ENCODE peak calls at places on chromosomes 7 and 10, in seven cellular contexts. O is CD4-positive, alpha-beta T cell; D is Caco-2; U is cardiac muscle cell; Q is choroid plexus epithelial cell; G is GM12878; L is A673. A is an unnamed sample.
A peak's percentile ranks its signal among the peaks of the same experiment; 100 is the strongest.

GRCh38 chr10:13078912-13079775 is 20.8 kb upstream of the OPTN start:
- DNase-seq in O (no peak), D (no peak), U (no peak), Q (no peak), G (no peak), L (no peak), A (peak; percentile 17)

GRCh38 chr10:118449521-118449920 is 107.4 kb upstream of the FAM204A start:
- DNase-seq in O (no peak), D (no peak), U (no peak), Q (no peak), G (no peak), L (no peak), A (no peak)

GRCh38 chr10:47030191-47030698 is 119.0 kb downstream of the PTPN20 start:
- DNase-seq in O (no peak), D (peak; percentile 22), U (no peak), Q (no peak), G (no peak), L (no peak), A (no peak)

GRCh38 chr7:87146740-87147386 is 5.4 kb upstream of the DMTF1 start:
- DNase-seq in O (no peak), D (no peak), U (no peak), Q (no peak), G (no peak), L (no peak), A (no peak)

GRCh38 chr10:124746992-124747391 is 2.8 kb upstream of the FAM53B start:
- DNase-seq in O (no peak), D (no peak), U (no peak), Q (no peak), G (no peak), L (no peak), A (no peak)

GRCh38 chr7:119908948-119909347 is 364.0 kb upstream of the KCND2 start:
- DNase-seq in O (no peak), D (no peak), U (no peak), Q (no peak), G (no peak), L (no peak), A (no peak)

GRCh38 chr10:62506371-62506770 is 132.2 kb downstream of the ZNF365 start:
- DNase-seq in O (no peak), D (no peak), U (no peak), Q (no peak), G (no peak), L (no peak), A (no peak)

GRCh38 chr10:110433740-110434139 is 64.0 kb upstream of the DUSP5 start:
- DNase-seq in O (no peak), D (peak; percentile 26), U (no peak), Q (no peak), G (no peak), L (no peak), A (no peak)

GRCh38 chr7:6258440-6259182 is 13.8 kb downstream of the CYTH3 start:
- DNase-seq in O (no peak), D (no peak), U (peak; percentile 93), Q (peak; percentile 97), G (no peak), L (peak; percentile 35), A (no peak)

GRCh38 chr7:25720427-25720826 is 431.6 kb upstream of the NFE2L3 start:
- DNase-seq in O (no peak), D (no peak), U (peak; percentile 23), Q (peak; percentile 47), G (no peak), L (peak; percentile 12), A (no peak)

GRCh38 chr7:22438994-22439393 is 61.0 kb downstream of the STEAP1B start:
- DNase-seq in O (no peak), D (no peak), U (no peak), Q (no peak), G (no peak), L (no peak), A (no peak)

GRCh38 chr7:149832332-149833041 is 5.7 kb upstream of the ZNF862 start:
- DNase-seq in O (no peak), D (no peak), U (no peak), Q (no peak), G (no peak), L (no peak), A (no peak)

GRCh38 chr10:3500408-3500856 is 284.6 kb downstream of the KLF6 start:
- DNase-seq in O (no peak), D (peak; percentile 90), U (peak; percentile 99), Q (peak; percentile 94), G (no peak), L (peak; percentile 17), A (peak; percentile 34)

GRCh38 chr10:92354587-92354986 is 63.6 kb downstream of the MARCHF5 start:
- DNase-seq in O (no peak), D (no peak), U (no peak), Q (no peak), G (no peak), L (no peak), A (no peak)

GRCh38 chr10:124721295-124722052 is 22.7 kb downstream of the FAM53B start:
- DNase-seq in O (no peak), D (no peak), U (peak; percentile 47), Q (peak; percentile 40), G (no peak), L (no peak), A (no peak)

GRCh38 chr7:128946936-128947830 is 9.5 kb downstream of the IRF5 start:
- DNase-seq in O (no peak), D (no peak), U (no peak), Q (no peak), G (no peak), L (no peak), A (no peak)

GRCh38 chr7:40232242-40232929 is 97.6 kb downstream of the SUGCT start:
- DNase-seq in O (no peak), D (no peak), U (peak; percentile 86), Q (peak; percentile 91), G (no peak), L (peak; percentile 70), A (peak; percentile 8)

GRCh38 chr7:40234046-40234445 is 99.2 kb downstream of the SUGCT start:
- DNase-seq in O (no peak), D (no peak), U (no peak), Q (no peak), G (no peak), L (no peak), A (no peak)

GRCh38 chr7:40237731-40238130 is 102.9 kb downstream of the SUGCT start:
- DNase-seq in O (no peak), D (no peak), U (no peak), Q (no peak), G (no peak), L (no peak), A (no peak)

GRCh38 chr7:40231796-40232195 is 97.0 kb downstream of the SUGCT start:
- DNase-seq in O (no peak), D (no peak), U (no peak), Q (peak; percentile 16), G (no peak), L (no peak), A (no peak)

GRCh38 chr7:40234666-40235065 is 99.9 kb downstream of the SUGCT start:
- DNase-seq in O (no peak), D (no peak), U (no peak), Q (no peak), G (no peak), L (no peak), A (no peak)
- TF ChIP-seq CTCF in O (no peak), D (no peak), U (no peak), Q (no peak), G (no peak), L (no peak), A (no peak)

GRCh38 chr10:101012525-101013364 is 13.1 kb downstream of the LZTS2 start:
- DNase-seq in O (peak; percentile 67), D (peak; percentile 84), U (peak; percentile 94), Q (peak; percentile 92), G (peak; percentile 61), L (peak; percentile 95), A (peak; percentile 83)

GRCh38 chr10:101014230-101014884 is 14.7 kb downstream of the LZTS2 start:
- DNase-seq in O (peak; percentile 78), D (peak; percentile 81), U (peak; percentile 68), Q (peak; percentile 74), G (no peak), L (peak; percentile 83), A (peak; percentile 90)

GRCh38 chr10:101010329-101010728 is 10.7 kb downstream of the LZTS2 start:
- DNase-seq in O (no peak), D (no peak), U (no peak), Q (no peak), G (no peak), L (no peak), A (no peak)

GRCh38 chr10:101013365-101013825 is 13.8 kb downstream of the LZTS2 start:
- DNase-seq in O (no peak), D (no peak), U (no peak), Q (no peak), G (no peak), L (no peak), A (no peak)

DNA sequence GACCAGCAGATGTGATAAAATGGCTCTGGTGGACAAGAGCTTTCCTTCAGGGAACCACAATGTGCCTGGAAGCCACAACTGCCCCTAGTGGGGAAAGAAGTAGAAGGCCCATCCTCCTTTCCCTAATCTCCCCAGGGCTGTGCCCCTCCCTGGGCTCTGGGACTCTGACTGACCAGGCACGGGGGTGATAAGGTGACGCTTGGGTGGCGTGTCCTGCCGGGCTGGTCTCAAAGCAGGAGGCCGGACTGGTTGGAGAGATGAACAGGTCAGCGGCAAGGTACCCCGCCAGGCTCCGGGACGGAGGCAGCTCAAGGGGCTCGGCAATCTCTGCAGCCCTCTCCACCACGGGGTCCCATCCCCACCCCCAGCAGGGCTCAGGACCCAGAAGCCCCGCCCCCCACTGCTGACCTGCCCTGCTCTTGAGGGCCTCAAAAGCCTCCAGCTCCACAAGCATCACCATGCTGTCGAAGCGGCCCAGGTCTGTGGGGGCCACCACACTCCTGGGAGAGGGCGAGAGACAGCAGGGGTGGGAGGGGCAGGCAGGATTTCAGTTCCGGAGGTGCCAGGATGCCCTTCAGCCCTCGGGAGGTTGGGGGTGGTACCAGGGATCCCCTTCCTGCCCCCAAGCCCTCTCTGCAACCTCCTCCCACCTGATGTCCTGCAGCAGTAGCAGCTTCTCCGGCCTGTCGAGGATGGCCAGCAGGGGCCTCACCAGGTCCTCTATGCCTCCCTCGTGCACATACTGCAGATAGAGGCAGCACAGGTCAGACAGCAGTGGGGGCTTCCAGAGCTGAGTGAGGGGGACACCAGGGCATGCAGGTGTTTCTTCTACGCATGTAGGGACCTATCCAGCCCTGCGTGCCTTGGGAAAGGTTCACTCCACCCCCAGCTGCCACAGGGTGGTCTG is 12.2 kb downstream of the LZTS2 start:
- DNase-seq in O (no peak), D (peak; percentile 68), U (no peak), Q (no peak), G (no peak), L (no peak), A (no peak)
- TF ChIP-seq CTCF in O (no peak), D (peak; percentile 45), U (peak; percentile 43), Q (peak; percentile 64), G (no peak), L (peak; percentile 46), A (peak; percentile 40)

GRCh38 chr10:103542764-103543616 is 49.5 kb downstream of the NEURL1 start:
- DNase-seq in O (no peak), D (peak; percentile 75), U (peak; percentile 67), Q (peak; percentile 66), G (peak; percentile 13), L (peak; percentile 98), A (peak; percentile 42)
- TF ChIP-seq CTCF in O (peak; percentile 43), D (peak; percentile 26), U (peak; percentile 62), Q (peak; percentile 77), G (peak; percentile 56), L (peak; percentile 87), A (peak; percentile 27)

DNA sequence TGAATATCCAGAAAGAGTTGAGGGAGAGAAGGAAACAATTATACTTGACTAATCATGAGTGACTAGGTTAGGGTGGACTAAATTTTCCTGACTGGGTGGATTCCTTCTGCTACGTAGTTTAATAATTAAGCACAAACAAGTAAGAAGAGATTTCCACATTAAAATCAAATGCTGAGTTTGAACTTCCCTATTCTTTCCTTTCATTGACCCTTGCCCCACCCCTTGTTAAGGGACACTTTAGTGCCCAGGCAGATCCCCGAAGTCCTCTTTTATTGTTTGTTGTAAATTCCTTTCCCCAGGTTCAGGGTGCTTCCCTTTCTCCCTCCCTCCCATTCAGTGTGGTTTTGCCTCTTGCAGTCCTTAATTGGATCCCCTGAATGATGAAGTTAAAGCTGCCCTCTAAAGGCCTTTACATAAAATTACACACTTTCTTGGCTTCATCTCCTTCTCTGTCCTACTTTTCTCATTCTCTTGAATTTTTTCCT is 8.8 kb upstream of the SPAM1 start:
- DNase-seq in O (no peak), D (peak; percentile 72), U (peak; percentile 46), Q (peak; percentile 52), G (no peak), L (peak; percentile 63), A (no peak)
- TF ChIP-seq CTCF in O (no peak), D (peak; percentile 50), U (peak; percentile 52), Q (peak; percentile 53), G (peak; percentile 24), L (peak; percentile 59), A (peak; percentile 36)

A was measured in nephron progenitor cell.